ENCODE peak calls at places on chromosome 9, in five cellular contexts. One of them, this sample, is unnamed.

GRCh38 chr9:109817846-109818472 is 38.0 kb downstream of the PALM2AKAP2 start:
- DNase-seq in fibroblast of lung: peak; percentile 98
- DNase-seq in substantia nigra: no peak
- DNase-seq in upper lobe of left lung: peak; percentile 67
- DNase-seq in pancreas: peak; percentile 65
- DNase-seq in this sample: no peak

GRCh38 chr9:86945868-86946711 is 1.2 kb downstream of the GAS1 start:
- DNase-seq in fibroblast of lung: peak; percentile 75
- DNase-seq in pancreas: peak; percentile 75
- DNase-seq in upper lobe of left lung: peak; percentile 23
- DNase-seq in substantia nigra: peak; percentile 61
- DNase-seq in this sample: peak; percentile 54

GRCh38 chr9:95570646-95571045 is 53.9 kb upstream of the PTCH1 start:
- DNase-seq in substantia nigra: no peak
- DNase-seq in fibroblast of lung: peak; percentile 70
- DNase-seq in upper lobe of left lung: no peak
- DNase-seq in pancreas: no peak
- DNase-seq in this sample: no peak

GRCh38 chr9:27701664-27702063 is 128.4 kb upstream of the C9orf72 start:
- DNase-seq in substantia nigra: no peak
- DNase-seq in fibroblast of lung: peak; percentile 0
- DNase-seq in upper lobe of left lung: peak; percentile 47
- DNase-seq in pancreas: peak; percentile 25
- DNase-seq in this sample: no peak

GRCh38 chr9:80435591-80435990 is 863.8 kb downstream of the TLE4 start:
- DNase-seq in fibroblast of lung: no peak
- DNase-seq in pancreas: no peak
- DNase-seq in upper lobe of left lung: no peak
- DNase-seq in substantia nigra: no peak
- DNase-seq in this sample: no peak

GRCh38 chr9:95341262-95342011 is 23.9 kb upstream of the FANCC start:
- DNase-seq in substantia nigra: no peak
- DNase-seq in fibroblast of lung: peak; percentile 14
- DNase-seq in upper lobe of left lung: no peak
- DNase-seq in pancreas: no peak
- DNase-seq in this sample: no peak

GRCh38 chr9:123864291-123864690 is 65.6 kb downstream of the DENND1A start:
- DNase-seq in pancreas: no peak
- DNase-seq in fibroblast of lung: no peak
- DNase-seq in substantia nigra: no peak
- DNase-seq in upper lobe of left lung: no peak
- DNase-seq in this sample: no peak

GRCh38 chr9:101468116-101468515 is 32.5 kb upstream of the ALDOB start:
- DNase-seq in upper lobe of left lung: no peak
- DNase-seq in substantia nigra: peak; percentile 30
- DNase-seq in pancreas: no peak
- DNase-seq in fibroblast of lung: no peak
- DNase-seq in this sample: no peak

GRCh38 chr9:4620881-4621555 is 41.1 kb upstream of the PLPP6 start:
- DNase-seq in substantia nigra: no peak
- DNase-seq in fibroblast of lung: peak; percentile 68
- DNase-seq in upper lobe of left lung: no peak
- DNase-seq in pancreas: no peak
- DNase-seq in this sample: no peak

GRCh38 chr9:97847474-97848236 is 5.4 kb upstream of the FOXE1 start:
- DNase-seq in substantia nigra: no peak
- DNase-seq in upper lobe of left lung: no peak
- DNase-seq in pancreas: no peak
- DNase-seq in fibroblast of lung: no peak
- DNase-seq in this sample: no peak

GRCh38 chr9:71761938-71762353 is 6.4 kb downstream of the CEMIP2 start:
- DNase-seq in upper lobe of left lung: peak; percentile 66
- DNase-seq in fibroblast of lung: peak; percentile 18
- DNase-seq in substantia nigra: no peak
- DNase-seq in pancreas: no peak
- DNase-seq in this sample: no peak

GRCh38 chr9:109145062-109145461 is 22.0 kb downstream of the FRRS1L start:
- DNase-seq in fibroblast of lung: no peak
- DNase-seq in substantia nigra: no peak
- DNase-seq in upper lobe of left lung: no peak
- DNase-seq in pancreas: no peak
- DNase-seq in this sample: no peak

GRCh38 chr9:76758476-76758875 is 5.8 kb upstream of the PCA3 start:
- DNase-seq in pancreas: no peak
- DNase-seq in upper lobe of left lung: no peak
- DNase-seq in substantia nigra: no peak
- DNase-seq in fibroblast of lung: peak; percentile 46
- DNase-seq in this sample: no peak

GRCh38 chr9:76761448-76761847 is 2.8 kb upstream of the PCA3 start:
- DNase-seq in upper lobe of left lung: no peak
- DNase-seq in substantia nigra: no peak
- DNase-seq in pancreas: no peak
- DNase-seq in fibroblast of lung: no peak
- DNase-seq in this sample: no peak

GRCh38 chr9:76756273-76756650 is 8.0 kb upstream of the PCA3 start:
- DNase-seq in substantia nigra: no peak
- DNase-seq in pancreas: no peak
- DNase-seq in upper lobe of left lung: peak; percentile 26
- DNase-seq in fibroblast of lung: peak; percentile 26
- DNase-seq in this sample: no peak

GRCh38 chr9:76759726-76760125 is 4.5 kb upstream of the PCA3 start:
- DNase-seq in substantia nigra: no peak
- DNase-seq in pancreas: no peak
- DNase-seq in upper lobe of left lung: no peak
- DNase-seq in fibroblast of lung: no peak
- DNase-seq in this sample: no peak

GRCh38 chr9:76757274-76757673 is 7.0 kb upstream of the PCA3 start:
- DNase-seq in substantia nigra: no peak
- DNase-seq in fibroblast of lung: no peak
- DNase-seq in pancreas: no peak
- DNase-seq in upper lobe of left lung: no peak
- DNase-seq in this sample: no peak
- H3K27ac ChIP-seq in substantia nigra: no peak overlapping the region
- H3K27ac ChIP-seq in fibroblast of lung: no peak overlapping the region
- H3K27ac ChIP-seq in pancreas: no peak overlapping the region
- H3K27ac ChIP-seq in upper lobe of left lung: no peak overlapping the region
- H3K27ac ChIP-seq in this sample: no peak overlapping the region

GRCh38 chr9:304106-304505 is 89.4 kb downstream of the DOCK8 start:
- DNase-seq in fibroblast of lung: no peak
- DNase-seq in pancreas: no peak
- DNase-seq in upper lobe of left lung: no peak
- DNase-seq in substantia nigra: no peak
- DNase-seq in this sample: peak; percentile 60
- H3K27ac ChIP-seq in fibroblast of lung: no peak overlapping the region
- H3K27ac ChIP-seq in pancreas: peak overlapping the region; percentile 59
- H3K27ac ChIP-seq in upper lobe of left lung: peak overlapping the region; percentile 59
- H3K27ac ChIP-seq in substantia nigra: no peak overlapping the region
- H3K27ac ChIP-seq in this sample: peak overlapping the region; percentile 85

GRCh38 chr9:93591706-93592388 is 15.5 kb downstream of the PHF2 start:
- DNase-seq in upper lobe of left lung: no peak
- DNase-seq in substantia nigra: no peak
- DNase-seq in pancreas: no peak
- DNase-seq in fibroblast of lung: no peak
- DNase-seq in this sample: peak; percentile 7
- H3K27ac ChIP-seq in upper lobe of left lung: no peak overlapping the region
- H3K27ac ChIP-seq in substantia nigra: no peak overlapping the region
- H3K27ac ChIP-seq in pancreas: no peak overlapping the region
- H3K27ac ChIP-seq in fibroblast of lung: no peak overlapping the region
- H3K27ac ChIP-seq in this sample: peak overlapping the region; percentile 5

GRCh38 chr9:83964973-83965349 is 15.1 kb downstream of the HNRNPK start:
- DNase-seq in upper lobe of left lung: no peak
- DNase-seq in substantia nigra: no peak
- DNase-seq in fibroblast of lung: no peak
- DNase-seq in pancreas: no peak
- DNase-seq in this sample: no peak
- H3K27ac ChIP-seq in upper lobe of left lung: no peak overlapping the region
- H3K27ac ChIP-seq in substantia nigra: no peak overlapping the region
- H3K27ac ChIP-seq in fibroblast of lung: no peak overlapping the region
- H3K27ac ChIP-seq in pancreas: no peak overlapping the region
- H3K27ac ChIP-seq in this sample: no peak overlapping the region

GRCh38 chr9:118444403-118444802 is 740.2 kb downstream of the TLR4 start:
- DNase-seq in substantia nigra: no peak
- DNase-seq in fibroblast of lung: no peak
- DNase-seq in upper lobe of left lung: no peak
- DNase-seq in pancreas: no peak
- DNase-seq in this sample: no peak
- H3K27ac ChIP-seq in substantia nigra: no peak overlapping the region
- H3K27ac ChIP-seq in fibroblast of lung: no peak overlapping the region
- H3K27ac ChIP-seq in upper lobe of left lung: no peak overlapping the region
- H3K27ac ChIP-seq in pancreas: no peak overlapping the region
- H3K27ac ChIP-seq in this sample: no peak overlapping the region

GRCh38 chr9:129413537-129414376 is 207.1 kb downstream of the C9orf50 start:
- DNase-seq in substantia nigra: peak; percentile 88
- DNase-seq in upper lobe of left lung: peak; percentile 100
- DNase-seq in fibroblast of lung: peak; percentile 93
- DNase-seq in pancreas: peak; percentile 98
- DNase-seq in this sample: peak; percentile 99
- H3K27ac ChIP-seq in substantia nigra: peak overlapping the region; percentile 98
- H3K27ac ChIP-seq in upper lobe of left lung: peak overlapping the region; percentile 99
- H3K27ac ChIP-seq in fibroblast of lung: peak overlapping the region; percentile 98
- H3K27ac ChIP-seq in pancreas: peak overlapping the region; percentile 99
- H3K27ac ChIP-seq in this sample: peak overlapping the region; percentile 100

GRCh38 chr9:115653231-115653630 is 500.4 kb upstream of the PAPPA start:
- DNase-seq in upper lobe of left lung: no peak
- DNase-seq in pancreas: no peak
- DNase-seq in fibroblast of lung: peak; percentile 59
- DNase-seq in substantia nigra: no peak
- DNase-seq in this sample: no peak

DNA sequence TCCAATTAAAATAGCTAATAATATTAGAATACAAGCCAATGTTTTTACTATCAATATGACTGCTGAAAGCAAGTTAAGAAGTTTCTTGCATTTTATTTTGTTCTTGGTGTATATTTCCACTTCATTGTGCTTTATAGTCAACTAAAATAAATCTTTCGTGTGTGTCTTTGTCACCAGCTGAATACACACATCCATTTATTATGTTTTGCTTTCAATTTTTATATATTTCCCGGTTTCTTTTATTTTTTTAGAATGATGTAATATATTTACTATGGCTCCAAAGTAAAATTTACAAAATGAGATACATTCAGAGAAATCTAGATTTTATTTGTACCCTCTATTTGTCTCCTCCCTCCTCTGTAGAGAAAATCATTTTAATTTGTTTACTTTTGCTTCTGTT is 495.9 kb upstream of the PAPPA start:
- DNase-seq in pancreas: no peak
- DNase-seq in upper lobe of left lung: no peak
- DNase-seq in fibroblast of lung: no peak
- DNase-seq in substantia nigra: no peak
- DNase-seq in this sample: no peak
- H3K27ac ChIP-seq in pancreas: no peak overlapping the region
- H3K27ac ChIP-seq in upper lobe of left lung: no peak overlapping the region
- H3K27ac ChIP-seq in fibroblast of lung: no peak overlapping the region
- H3K27ac ChIP-seq in substantia nigra: no peak overlapping the region
- H3K27ac ChIP-seq in this sample: no peak overlapping the region

GRCh38 chr9:128203842-128204551 is 818 bp downstream of the DNM1 start:
- DNase-seq in upper lobe of left lung: no peak
- DNase-seq in substantia nigra: no peak
- DNase-seq in pancreas: peak; percentile 37
- DNase-seq in fibroblast of lung: peak; percentile 57
- DNase-seq in this sample: no peak

GRCh38 chr9:128203024-128203841 is at the start of gene DNM1:
- DNase-seq in upper lobe of left lung: peak; percentile 63
- DNase-seq in substantia nigra: no peak
- DNase-seq in fibroblast of lung: peak; percentile 45
- DNase-seq in pancreas: peak; percentile 37
- DNase-seq in this sample: no peak

GRCh38 chr9:128206484-128206883 is 3.3 kb downstream of the DNM1 start:
- DNase-seq in upper lobe of left lung: no peak
- DNase-seq in substantia nigra: no peak
- DNase-seq in fibroblast of lung: no peak
- DNase-seq in pancreas: peak; percentile 10
- DNase-seq in this sample: no peak

GRCh38 chr9:128205296-128205944 is 2.2 kb downstream of the DNM1 start:
- DNase-seq in fibroblast of lung: no peak
- DNase-seq in pancreas: peak; percentile 23
- DNase-seq in substantia nigra: no peak
- DNase-seq in upper lobe of left lung: no peak
- DNase-seq in this sample: no peak

DNA sequence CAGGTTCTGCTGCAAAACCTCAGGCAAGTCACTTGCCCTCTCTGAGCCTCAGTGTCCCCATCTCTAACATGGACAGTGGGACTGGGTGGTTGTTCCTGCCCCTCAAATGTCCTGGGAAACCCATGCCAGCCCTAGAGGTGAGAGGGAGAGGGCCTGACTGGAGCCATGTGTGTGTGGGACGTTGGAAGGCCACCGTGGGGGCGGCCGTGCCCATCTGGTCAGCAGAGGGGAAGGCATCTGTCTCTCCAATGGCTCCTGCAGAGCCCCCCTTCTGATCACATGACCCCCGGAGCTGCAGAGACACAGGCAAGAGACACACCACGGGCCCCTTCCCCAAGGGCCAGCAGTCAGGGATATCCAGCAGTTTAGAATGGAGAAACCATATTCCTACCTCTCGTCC is 1.7 kb downstream of the DNM1 start:
- DNase-seq in substantia nigra: no peak
- DNase-seq in fibroblast of lung: no peak
- DNase-seq in pancreas: peak; percentile 14
- DNase-seq in upper lobe of left lung: no peak
- DNase-seq in this sample: no peak
- H3K27ac ChIP-seq in substantia nigra: no peak overlapping the region
- H3K27ac ChIP-seq in fibroblast of lung: no peak overlapping the region
- H3K27ac ChIP-seq in pancreas: no peak overlapping the region
- H3K27ac ChIP-seq in upper lobe of left lung: no peak overlapping the region
- H3K27ac ChIP-seq in this sample: no peak overlapping the region

This sample was measured in breast epithelium.